ENCODE peak calls at places on chromosomes 6 and 20, in six cellular contexts. L is CD8-positive, alpha-beta T cell; E is HFFc6; T is mammary epithelial cell; N is colonic mucosa; C is HFF-Myc. G is an unnamed sample.

GRCh38 chr6:21808551-21809181 is 215.1 kb downstream of the SOX4 start:
- DNase-seq in L (no peak), E (no peak), T (peak; percentile 27), N (peak; percentile 41), C (no peak), G (no peak)

GRCh38 chr6:169763881-169764280 is 12.5 kb downstream of the ERMARD start:
- DNase-seq in L (no peak), E (no peak), T (no peak), N (no peak), C (no peak), G (no peak)

GRCh38 chr20:17758010-17758409 is 58.2 kb downstream of the BANF2 start:
- DNase-seq in L (no peak), E (no peak), T (no peak), N (no peak), C (no peak), G (no peak)

GRCh38 chr20:62066339-62066982 is 780 bp upstream of the TAF4 start:
- DNase-seq in L (peak; percentile 51), E (no peak), T (peak; percentile 25), N (peak; percentile 60), C (no peak), G (peak; percentile 77)

GRCh38 chr6:16058188-16058780 is 70.6 kb upstream of the MYLIP start:
- DNase-seq in L (no peak), E (no peak), T (no peak), N (no peak), C (no peak), G (no peak)

GRCh38 chr20:4053516-4053919 is 38.2 kb upstream of the RNF24 start:
- DNase-seq in L (no peak), E (no peak), T (peak; percentile 83), N (no peak), C (no peak), G (no peak)

GRCh38 chr20:40443731-40444130 is 245.3 kb downstream of the MAFB start:
- DNase-seq in L (no peak), E (no peak), T (no peak), N (no peak), C (no peak), G (no peak)

GRCh38 chr20:32823078-32823477 is 3.3 kb downstream of the MAPRE1 start:
- DNase-seq in L (no peak), E (peak; percentile 86), T (peak; percentile 77), N (no peak), C (peak; percentile 37), G (peak; percentile 26)

GRCh38 chr6:13663986-13664385 is 47.6 kb downstream of the RANBP9 start:
- DNase-seq in L (no peak), E (no peak), T (no peak), N (no peak), C (no peak), G (no peak)

GRCh38 chr20:3088031-3088430 is 3.5 kb upstream of the AVP start:
- DNase-seq in L (no peak), E (no peak), T (no peak), N (no peak), C (no peak), G (no peak)

GRCh38 chr6:149216459-149216858 is 101.1 kb upstream of the TAB2 start:
- DNase-seq in L (no peak), E (no peak), T (no peak), N (no peak), C (no peak), G (no peak)

GRCh38 chr6:37137881-37138568 is 31.9 kb upstream of the PIM1 start:
- DNase-seq in L (no peak), E (peak; percentile 61), T (no peak), N (no peak), C (peak; percentile 61), G (no peak)

GRCh38 chr20:33370296-33370695 is 31.0 kb downstream of the CDK5RAP1 start:
- DNase-seq in L (peak; percentile 41), E (no peak), T (no peak), N (peak; percentile 27), C (no peak), G (no peak)

GRCh38 chr6:82906489-82906888 is 159.2 kb downstream of the UBE3D start:
- DNase-seq in L (no peak), E (no peak), T (no peak), N (no peak), C (no peak), G (no peak)

GRCh38 chr6:1388927-1389790 is at the start of gene FOXF2:
- DNase-seq in L (no peak), E (no peak), T (no peak), N (no peak), C (no peak), G (no peak)

GRCh38 chr6:45772886-45773285 is 242.8 kb downstream of the CLIC5 start:
- DNase-seq in L (no peak), E (no peak), T (no peak), N (no peak), C (no peak), G (no peak)

GRCh38 chr6:50840814-50841192 is 22.1 kb downstream of the TFAP2B start:
- DNase-seq in L (no peak), E (no peak), T (no peak), N (no peak), C (no peak), G (no peak)

GRCh38 chr20:54267510-54268003 is 59.7 kb downstream of the PFDN4 start:
- DNase-seq in L (no peak), E (peak; percentile 13), T (peak; percentile 61), N (no peak), C (no peak), G (peak; percentile 88)

GRCh38 chr6:149198265-149198664 is 119.2 kb upstream of the TAB2 start:
- DNase-seq in L (no peak), E (no peak), T (no peak), N (no peak), C (no peak), G (no peak)

GRCh38 chr6:35469711-35470662 is 1.8 kb downstream of the RPL10A start:
- DNase-seq in L (no peak), E (no peak), T (peak; percentile 66), N (peak; percentile 58), C (no peak), G (peak; percentile 50)

GRCh38 chr6:150628908-150629307 is 29.2 kb downstream of the PLEKHG1 start:
- DNase-seq in L (no peak), E (no peak), T (no peak), N (no peak), C (no peak), G (no peak)

GRCh38 chr6:42697268-42697655 is 25.1 kb downstream of the PRPH2 start:
- DNase-seq in L (no peak), E (no peak), T (no peak), N (no peak), C (no peak), G (no peak)

DNA sequence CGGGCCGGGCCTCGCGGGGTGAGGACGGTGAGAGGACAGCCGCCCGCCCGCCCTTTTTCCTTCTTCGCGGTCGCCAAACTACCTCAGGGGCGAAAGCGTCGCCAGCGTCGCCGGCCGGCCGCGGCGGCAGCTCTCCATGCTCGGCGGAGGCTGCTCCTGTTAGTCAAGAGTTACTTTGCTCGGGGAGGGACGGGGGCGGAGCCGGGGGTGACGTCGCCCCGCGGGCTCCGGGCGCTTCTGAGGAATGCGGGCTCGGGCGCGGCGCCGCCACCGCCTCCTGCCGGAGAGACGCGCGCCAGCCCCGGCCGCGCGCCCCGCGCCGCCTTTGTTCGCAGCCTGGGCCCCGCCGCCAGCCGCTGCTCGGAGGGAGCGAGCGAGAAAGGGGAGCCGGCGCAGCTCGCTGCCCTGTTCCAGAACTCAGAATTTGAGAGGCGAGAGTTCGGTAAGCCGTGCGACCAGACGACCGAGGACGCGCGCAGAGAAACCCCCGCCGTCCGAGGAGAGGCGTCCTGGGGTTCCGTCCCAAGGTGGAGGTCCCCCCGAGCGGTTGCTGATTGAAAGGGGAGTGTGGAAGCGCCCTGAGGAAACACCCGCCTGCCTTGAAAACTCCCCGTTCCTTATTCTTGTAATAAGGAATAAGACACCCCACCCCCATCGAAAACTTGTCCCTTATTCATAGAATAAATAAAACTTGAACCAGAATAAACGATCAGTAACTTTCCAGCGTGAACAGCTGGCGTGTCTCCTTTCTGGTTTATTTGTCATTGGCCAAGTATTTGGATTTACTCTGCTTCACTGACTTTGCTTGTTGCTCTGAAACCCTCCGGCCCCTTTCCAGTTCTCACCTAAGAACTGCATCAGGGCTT is at the start of gene PTPRK:
- DNase-seq in L (peak; percentile 84), E (peak; percentile 88), T (peak; percentile 91), N (peak; percentile 94), C (no peak), G (peak; percentile 96)
- TF ChIP-seq CTCF in L (peak; percentile 44), E (peak; percentile 80), T (peak; percentile 17), N (peak; percentile 46), C (peak; percentile 24), G (peak; percentile 51)

DNA sequence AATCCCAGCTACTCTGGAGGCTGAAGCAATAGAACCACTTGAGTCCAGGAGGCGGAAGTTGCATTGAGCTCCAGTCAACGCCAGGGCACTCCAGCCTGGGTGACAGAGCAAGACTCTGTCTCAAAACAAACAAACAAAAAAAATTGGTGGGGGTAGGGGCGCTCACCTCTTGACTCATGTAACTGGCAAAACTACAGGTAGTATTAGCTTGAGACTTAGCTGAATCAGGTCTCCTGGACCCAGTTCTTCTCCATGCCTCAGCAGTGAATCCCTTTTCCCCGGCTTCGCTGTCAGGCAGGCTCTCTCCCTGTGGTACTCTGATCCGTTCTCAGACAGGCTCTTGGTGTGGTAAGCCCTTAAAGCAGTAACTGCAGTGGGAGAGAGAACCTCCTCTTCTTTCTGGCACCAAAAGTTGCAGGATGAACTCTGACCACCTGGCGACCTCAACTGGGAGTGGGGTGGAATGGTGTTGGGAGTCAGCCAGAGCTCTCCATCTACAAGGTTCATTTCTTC is 12.9 kb downstream of the SLC9A8 start:
- DNase-seq in L (no peak), E (no peak), T (no peak), N (no peak), C (no peak), G (no peak)
- TF ChIP-seq CTCF in L (no peak), E (no peak), T (no peak), N (no peak), C (no peak), G (no peak)

GRCh38 chr6:135871296-135871695 is 19.8 kb downstream of the PDE7B start:
- DNase-seq in L (no peak), E (peak; percentile 21), T (no peak), N (no peak), C (no peak), G (no peak)

GRCh38 chr6:135877666-135878065 is 26.2 kb downstream of the PDE7B start:
- DNase-seq in L (no peak), E (no peak), T (no peak), N (no peak), C (no peak), G (no peak)

GRCh38 chr6:135876048-135876447 is 24.5 kb downstream of the PDE7B start:
- DNase-seq in L (no peak), E (no peak), T (no peak), N (no peak), C (no peak), G (no peak)

GRCh38 chr6:135871878-135872277 is 20.4 kb downstream of the PDE7B start:
- DNase-seq in L (no peak), E (peak; percentile 56), T (no peak), N (no peak), C (no peak), G (no peak)

DNA sequence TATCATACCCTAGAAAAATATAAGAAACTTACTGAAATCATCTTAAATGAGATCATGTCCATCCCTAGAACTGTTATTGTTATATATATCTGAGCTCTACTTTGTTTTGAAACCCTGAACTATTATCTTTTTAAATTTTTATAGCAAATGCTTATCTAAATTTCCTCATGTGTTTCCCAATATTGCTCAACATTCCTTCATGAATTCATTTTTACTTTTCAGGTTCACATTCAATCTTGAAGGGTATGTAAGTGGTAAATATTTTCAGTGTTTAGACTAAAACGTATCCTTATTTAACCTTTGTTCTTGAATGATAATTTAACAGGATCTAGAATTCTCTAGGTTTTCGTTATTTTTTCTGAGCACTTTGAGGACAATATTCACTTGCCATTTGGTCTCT is 23.9 kb downstream of the PDE7B start:
- DNase-seq in L (no peak), E (no peak), T (no peak), N (no peak), C (no peak), G (no peak)
- TF ChIP-seq CTCF in L (no peak), E (no peak), T (no peak), N (no peak), C (no peak), G (no peak)

GRCh38 chr6:157982580-157983438 is 1.1 kb downstream of the SYNJ2 start:
- DNase-seq in L (no peak), E (peak; percentile 48), T (peak; percentile 43), N (peak; percentile 62), C (no peak), G (peak; percentile 49)
- TF ChIP-seq CTCF in L (no peak), E (peak; percentile 77), T (peak; percentile 46), N (peak; percentile 25), C (peak; percentile 32), G (peak; percentile 20)

G was measured in Calu3.